ENCODE peak calls at places on chromosomes 16 and 17, in five cellular contexts. J, G, N, S and C are unnamed samples.

GRCh38 chr16:89489731-89490385 is 503 bp downstream of the ANKRD11 start:
- DNase-seq in J (no peak), N (no peak), G (no peak), S (no peak), C (no peak)

GRCh38 chr16:87956169-87956770 is 5.0 kb downstream of the BANP start:
- DNase-seq in N (no peak), J (no peak), G (peak), S (no peak), C (no peak)

GRCh38 chr17:78355701-78356100 is 4.2 kb downstream of the SOCS3 start:
- DNase-seq in S (no peak), G (no peak), J (no peak), N (no peak), C (no peak)

GRCh38 chr17:38585056-38585804 is 20.5 kb downstream of the SRCIN1 start:
- DNase-seq in N (no peak), S (no peak), G (peak), J (no peak), C (peak)

GRCh38 chr17:45376606-45377005 is 56.1 kb downstream of the ARHGAP27 start:
- DNase-seq in G (no peak), N (no peak), S (no peak), J (no peak), C (no peak)

GRCh38 chr17:34382586-34383224 is 19.7 kb upstream of the CCL1 start:
- DNase-seq in S (no peak), J (no peak), G (no peak), N (no peak), C (no peak)

GRCh38 chr16:48628359-48628985 is 18.5 kb upstream of the N4BP1 start:
- DNase-seq in J (no peak), S (no peak), G (no peak), N (peak), C (no peak)

GRCh38 chr16:68762996-68763756 is 26.1 kb downstream of the CDH1 start:
- DNase-seq in G (no peak), S (no peak), J (no peak), N (no peak), C (no peak)

GRCh38 chr17:80786470-80786869 is 205.2 kb upstream of the CHMP6 start:
- DNase-seq in S (no peak), G (no peak), N (no peak), J (no peak), C (peak)

GRCh38 chr17:78359936-78360370 is at the start of gene SOCS3:
- DNase-seq in N (peak), J (peak), S (peak), G (peak), C (peak)

GRCh38 chr17:63685021-63685420 is 14.9 kb downstream of the LIMD2 start:
- DNase-seq in N (no peak), J (peak), G (no peak), S (no peak), C (no peak)

GRCh38 chr16:86568677-86569623 is 2.3 kb downstream of the FOXC2 start:
- DNase-seq in G (no peak), J (no peak), N (no peak), S (no peak), C (no peak)

GRCh38 chr16:73288435-73288834 is 240.5 kb upstream of the ZFHX3 start:
- DNase-seq in N (no peak), J (no peak), S (no peak), G (no peak), C (no peak)

GRCh38 chr17:6456914-6457687 is 12.8 kb downstream of the PIMREG start:
- DNase-seq in S (no peak), J (no peak), N (no peak), G (peak), C (peak)

GRCh38 chr16:77531741-77532140 is 96.9 kb upstream of the ADAMTS18 start:
- DNase-seq in J (no peak), S (no peak), G (no peak), N (peak), C (no peak)

GRCh38 chr16:12078405-12079245 is 102.1 kb downstream of the SNX29 start:
- DNase-seq in S (no peak), J (no peak), N (no peak), G (no peak), C (no peak)

GRCh38 chr17:18261146-18261515 is 669 bp downstream of the MIEF2 start:
- DNase-seq in N (no peak), S (peak), J (no peak), G (peak), C (peak)

GRCh38 chr17:14057591-14057990 is 11.7 kb upstream of the COX10 start:
- DNase-seq in S (no peak), J (no peak), G (no peak), N (no peak), C (no peak)

GRCh38 chr17:81868674-81869220 is 2.4 kb downstream of the ARHGDIA start:
- DNase-seq in S (no peak), J (no peak), N (no peak), G (peak), C (no peak)

GRCh38 chr16:1082266-1082951 is 9.9 kb downstream of the SSTR5 start:
- DNase-seq in G (no peak), S (no peak), J (no peak), N (no peak), C (no peak)

GRCh38 chr16:81210807-81211206 is 27.7 kb upstream of the BCO1 start:
- DNase-seq in J (no peak), S (no peak), G (no peak), N (no peak), C (no peak)

GRCh38 chr16:71499775-71500364 is 10.7 kb upstream of the ZNF19 start:
- DNase-seq in J (peak), G (peak), S (peak), N (no peak), C (peak)

GRCh38 chr17:915416-916201 is 64.0 kb downstream of the NXN start:
- DNase-seq in G (no peak), N (no peak), J (no peak), S (no peak), C (no peak)